ENCODE peak calls at places on chromosomes 6 and 20, in eight cellular contexts. H, C, O, I, N, Y, E and S are unnamed samples.
A peak's percentile ranks its signal among the peaks of the same experiment; 100 is the strongest.

GRCh38 chr6:10837997-10838793 is at the start of gene MAK:
- DNase-seq in N (peak; percentile 97), I (peak; percentile 21), Y (peak; percentile 76), O (peak; percentile 68), E (peak; percentile 32), C (peak; percentile 24), H (peak; percentile 95), S (peak; percentile 90)

GRCh38 chr6:99613398-99613704 is 6.7 kb downstream of the PRDM13 start:
- DNase-seq in N (peak; percentile 69), I (no peak), C (no peak), E (no peak), O (peak; percentile 16), Y (no peak), H (peak; percentile 77), S (peak; percentile 46)

GRCh38 chr6:44060622-44061374 is 66.5 kb downstream of the MRPL14 start:
- DNase-seq in H (no peak), N (no peak), Y (no peak), E (no peak), I (no peak), O (no peak), C (no peak), S (no peak)

GRCh38 chr6:111105578-111105977 is 18.3 kb downstream of the SLC16A10 start:
- DNase-seq in C (no peak), N (no peak), H (peak; percentile 65), E (peak; percentile 35), I (no peak), O (peak; percentile 54), Y (no peak), S (no peak)

GRCh38 chr6:118354641-118355040 is 193.5 kb upstream of the PLN start:
- DNase-seq in I (no peak), N (no peak), H (no peak), O (no peak), C (no peak), E (no peak), Y (no peak), S (no peak)

GRCh38 chr6:124076336-124077048 is 272.8 kb downstream of the NKAIN2 start:
- DNase-seq in I (no peak), N (peak; percentile 44), E (no peak), C (no peak), Y (no peak), O (peak; percentile 18), H (no peak), S (no peak)

GRCh38 chr6:144718431-144718830 is 433.3 kb downstream of the UTRN start:
- DNase-seq in E (no peak), H (no peak), O (peak; percentile 13), Y (no peak), I (no peak), N (no peak), C (no peak), S (no peak)

GRCh38 chr20:32358883-32359632 is 927 bp downstream of the ASXL1 start:
- DNase-seq in H (peak; percentile 92), Y (peak; percentile 89), I (no peak), C (no peak), E (no peak), O (peak; percentile 32), N (peak; percentile 71), S (peak; percentile 58)

GRCh38 chr6:52454556-52454955 is 34.4 kb downstream of the EFHC1 start:
- DNase-seq in N (no peak), I (no peak), Y (no peak), C (no peak), O (peak; percentile 21), H (no peak), E (peak; percentile 4), S (no peak)

GRCh38 chr6:6218246-6219085 is 102.0 kb downstream of the F13A1 start:
- DNase-seq in O (no peak), Y (no peak), C (no peak), E (no peak), H (no peak), N (no peak), I (no peak), S (no peak)

GRCh38 chr20:41715525-41715924 is 97.3 kb upstream of the CHD6 start:
- DNase-seq in I (no peak), H (no peak), E (no peak), Y (no peak), N (no peak), C (no peak), O (no peak), S (no peak)

GRCh38 chr6:56693988-56694387 is 51.3 kb upstream of the DST start:
- DNase-seq in I (no peak), O (no peak), N (no peak), H (no peak), Y (no peak), C (no peak), E (no peak), S (no peak)

GRCh38 chr6:138107752-138108592 is 753 bp upstream of the PERP start:
- DNase-seq in E (no peak), N (no peak), I (no peak), H (peak; percentile 66), C (no peak), Y (peak; percentile 31), O (no peak), S (peak; percentile 15)

GRCh38 chr6:131470549-131470948 is 102.5 kb upstream of the ARG1 start:
- DNase-seq in C (no peak), N (no peak), E (no peak), I (no peak), H (no peak), O (no peak), Y (no peak), S (no peak)

GRCh38 chr20:36346256-36346655 is 40.1 kb downstream of the DLGAP4 start:
- DNase-seq in Y (no peak), I (no peak), N (no peak), O (no peak), E (no peak), C (no peak), H (no peak), S (no peak)

GRCh38 chr6:45209762-45210161 is 118.4 kb upstream of the RUNX2 start:
- DNase-seq in N (no peak), O (no peak), I (no peak), H (no peak), C (no peak), Y (no peak), E (no peak), S (no peak)

GRCh38 chr20:63103402-63104311 is 96.9 kb upstream of the BHLHE23 start:
- DNase-seq in O (peak; percentile 21), N (no peak), Y (no peak), C (no peak), I (no peak), E (no peak), H (peak; percentile 64), S (no peak)

GRCh38 chr6:31529329-31530150 is 778 bp downstream of the MCCD1 start:
- DNase-seq in E (no peak), C (no peak), I (no peak), N (no peak), Y (no peak), H (peak; percentile 43), O (peak; percentile 51), S (no peak)

GRCh38 chr20:17735959-17736621 is 36.3 kb downstream of the BANF2 start:
- DNase-seq in I (no peak), C (no peak), Y (no peak), E (no peak), O (no peak), N (no peak), H (no peak), S (no peak)

GRCh38 chr20:58225490-58226200 is 2.8 kb downstream of the ANKRD60 start:
- DNase-seq in C (no peak), I (no peak), Y (no peak), N (no peak), H (no peak), O (peak; percentile 28), E (no peak), S (no peak)

GRCh38 chr6:155325700-155326516 is 11.6 kb upstream of the TFB1M start:
- DNase-seq in Y (no peak), N (no peak), C (no peak), I (no peak), H (no peak), O (no peak), E (no peak), S (no peak)

GRCh38 chr20:31605902-31606677 is 1.0 kb downstream of the ID1 start:
- DNase-seq in I (no peak), N (no peak), H (no peak), Y (no peak), O (no peak), E (no peak), C (no peak), S (no peak)

GRCh38 chr6:19159087-19159486 is 678.1 kb upstream of the ID4 start:
- DNase-seq in E (no peak), H (no peak), I (no peak), N (no peak), Y (no peak), O (peak; percentile 6), C (no peak), S (no peak)

GRCh38 chr20:53763707-53764415 is 170.2 kb upstream of the ZNF217 start:
- DNase-seq in I (no peak), C (no peak), Y (no peak), H (no peak), O (peak; percentile 59), E (no peak), N (no peak), S (no peak)

GRCh38 chr6:158688860-158689259 is 39.0 kb downstream of the SYTL3 start:
- DNase-seq in I (no peak), E (no peak), C (no peak), Y (no peak), H (no peak), O (no peak), N (no peak), S (no peak)

GRCh38 chr6:32529697-32530429 is at the start of gene HLA-DRB5:
- DNase-seq in I (no peak), H (peak; percentile 62), O (no peak), C (no peak), Y (peak; percentile 64), E (no peak), N (no peak), S (no peak)

GRCh38 chr6:106119526-106119925 is 33.4 kb downstream of the PRDM1 start:
- DNase-seq in C (no peak), Y (no peak), O (no peak), E (no peak), H (no peak), I (no peak), N (no peak), S (no peak)

GRCh38 chr6:56652994-56653393 is 10.3 kb upstream of the DST start:
- DNase-seq in N (no peak), I (peak; percentile 44), Y (no peak), C (no peak), E (no peak), H (no peak), O (peak; percentile 78), S (no peak)

GRCh38 chr6:42417641-42418112 is 34.0 kb downstream of the TRERF1 start:
- DNase-seq in Y (no peak), N (no peak), E (no peak), O (no peak), I (no peak), C (no peak), H (peak; percentile 75), S (no peak)

GRCh38 chr20:62533591-62534495 is 58.0 kb upstream of the GATA5 start:
- DNase-seq in I (no peak), H (no peak), C (no peak), E (no peak), O (no peak), Y (no peak), N (no peak), S (no peak)

GRCh38 chr6:86357877-86358276 is 579.5 kb upstream of the HTR1E start:
- DNase-seq in H (no peak), N (no peak), E (no peak), O (no peak), Y (no peak), C (no peak), I (no peak), S (no peak)

GRCh38 chr20:35006531-35006971 is 50.9 kb downstream of the MYH7B start:
- DNase-seq in I (no peak), H (peak; percentile 51), E (no peak), C (no peak), N (no peak), O (no peak), Y (no peak), S (peak; percentile 17)

GRCh38 chr6:17580518-17581048 is 19.5 kb upstream of the FAM8A1 start:
- DNase-seq in E (no peak), O (peak; percentile 30), C (no peak), I (no peak), H (peak; percentile 73), Y (no peak), N (no peak), S (no peak)